ENCODE peak calls at places on chromosome 2, in nine cellular contexts. L is astrocyte; K is CD8-positive, alpha-beta memory T cell; N is endodermal cell; E is A549; D is left lung; W is WERI-Rb-1; S is CD4-positive, CD25-positive, alpha-beta regulatory T cell; J is esophagus squamous epithelium. U is an unnamed sample.

GRCh38 chr2:231683292-231683898 is 24.9 kb upstream of the PTMA start:
- DNase-seq in D (no peak), N (no peak), L (no peak), W (peak), J (no peak), S (no peak), E (no peak), K (no peak), U (peak)

GRCh38 chr2:136297974-136298373 is 180.0 kb upstream of the CXCR4 start:
- DNase-seq in D (no peak), E (no peak), N (no peak), W (no peak), K (no peak), J (no peak), L (no peak), S (no peak), U (no peak)

GRCh38 chr2:177282101-177282573 is 17.6 kb upstream of the NFE2L2 start:
- DNase-seq in S (no peak), W (no peak), L (no peak), E (no peak), K (no peak), D (no peak), N (peak), J (no peak), U (no peak)

GRCh38 chr2:62305421-62306176 is 109.7 kb downstream of the B3GNT2 start:
- DNase-seq in E (no peak), L (no peak), W (no peak), J (no peak), S (peak), D (no peak), N (peak), K (peak), U (no peak)

GRCh38 chr2:170715932-170716777 is 1.0 kb downstream of the SP5 start:
- DNase-seq in D (peak), N (peak), K (no peak), L (no peak), J (no peak), W (no peak), E (no peak), S (no peak), U (no peak)

GRCh38 chr2:10977636-10978035 is 65.9 kb downstream of the KCNF1 start:
- DNase-seq in S (no peak), K (no peak), D (peak), E (no peak), N (no peak), W (peak), L (no peak), J (no peak), U (no peak)

GRCh38 chr2:22930781-22931180 is 454.2 kb upstream of the KLHL29 start:
- DNase-seq in S (no peak), K (no peak), E (no peak), J (no peak), W (no peak), N (no peak), L (no peak), D (peak), U (no peak)

GRCh38 chr2:42905341-42906114 is 113.1 kb upstream of the HAAO start:
- DNase-seq in E (no peak), K (no peak), W (peak), J (no peak), S (no peak), N (peak), L (no peak), D (no peak), U (no peak)

GRCh38 chr2:144467479-144468210 is 52.3 kb downstream of the ZEB2 start:
- DNase-seq in K (no peak), J (no peak), D (no peak), E (no peak), N (no peak), L (no peak), S (no peak), W (no peak), U (no peak)

GRCh38 chr2:170350929-170351826 is 173.2 kb downstream of the MYO3B start:
- DNase-seq in S (no peak), J (no peak), D (no peak), N (no peak), K (no peak), E (no peak), L (no peak), W (no peak), U (no peak)

GRCh38 chr2:235909371-235909770 is 258.8 kb downstream of the GBX2 start:
- DNase-seq in E (no peak), S (no peak), J (no peak), W (no peak), K (no peak), D (no peak), N (no peak), L (no peak), U (no peak)

GRCh38 chr2:16371751-16372150 is 293.9 kb downstream of the CYRIA start:
- DNase-seq in L (no peak), J (no peak), W (no peak), D (no peak), N (no peak), S (no peak), K (no peak), E (no peak), U (no peak)

GRCh38 chr2:215764441-215765048 is 248.8 kb downstream of the MREG start:
- DNase-seq in W (no peak), L (peak), J (no peak), K (no peak), D (no peak), N (no peak), S (no peak), E (no peak), U (no peak)

GRCh38 chr2:130744287-130745117 is 10.8 kb upstream of the AMER3 start:
- DNase-seq in W (peak), S (no peak), E (no peak), N (peak), J (no peak), K (no peak), D (peak), L (no peak), U (no peak)

GRCh38 chr2:238859636-238860347 is 11.9 kb downstream of the TWIST2 start:
- DNase-seq in J (no peak), W (no peak), S (no peak), E (no peak), N (peak), L (no peak), K (no peak), D (no peak), U (no peak)

GRCh38 chr2:126668254-126668653 is 12.3 kb downstream of the GYPC start:
- DNase-seq in S (no peak), K (no peak), E (no peak), J (no peak), L (no peak), D (no peak), N (no peak), W (no peak), U (no peak)

GRCh38 chr2:111054791-111055627 is 65.7 kb upstream of the BCL2L11 start:
- DNase-seq in D (no peak), K (no peak), E (no peak), L (peak), W (no peak), J (no peak), N (no peak), S (no peak), U (no peak)

GRCh38 chr2:231786177-231786916 is at the start of gene COPS7B:
- DNase-seq in E (peak), N (peak), L (peak), D (peak), K (peak), J (peak), W (peak), S (peak), U (peak)

GRCh38 chr2:226754821-226755536 is 44.6 kb downstream of the IRS1 start:
- DNase-seq in N (no peak), L (no peak), K (no peak), W (no peak), D (no peak), S (no peak), J (no peak), E (no peak), U (no peak)

DNA sequence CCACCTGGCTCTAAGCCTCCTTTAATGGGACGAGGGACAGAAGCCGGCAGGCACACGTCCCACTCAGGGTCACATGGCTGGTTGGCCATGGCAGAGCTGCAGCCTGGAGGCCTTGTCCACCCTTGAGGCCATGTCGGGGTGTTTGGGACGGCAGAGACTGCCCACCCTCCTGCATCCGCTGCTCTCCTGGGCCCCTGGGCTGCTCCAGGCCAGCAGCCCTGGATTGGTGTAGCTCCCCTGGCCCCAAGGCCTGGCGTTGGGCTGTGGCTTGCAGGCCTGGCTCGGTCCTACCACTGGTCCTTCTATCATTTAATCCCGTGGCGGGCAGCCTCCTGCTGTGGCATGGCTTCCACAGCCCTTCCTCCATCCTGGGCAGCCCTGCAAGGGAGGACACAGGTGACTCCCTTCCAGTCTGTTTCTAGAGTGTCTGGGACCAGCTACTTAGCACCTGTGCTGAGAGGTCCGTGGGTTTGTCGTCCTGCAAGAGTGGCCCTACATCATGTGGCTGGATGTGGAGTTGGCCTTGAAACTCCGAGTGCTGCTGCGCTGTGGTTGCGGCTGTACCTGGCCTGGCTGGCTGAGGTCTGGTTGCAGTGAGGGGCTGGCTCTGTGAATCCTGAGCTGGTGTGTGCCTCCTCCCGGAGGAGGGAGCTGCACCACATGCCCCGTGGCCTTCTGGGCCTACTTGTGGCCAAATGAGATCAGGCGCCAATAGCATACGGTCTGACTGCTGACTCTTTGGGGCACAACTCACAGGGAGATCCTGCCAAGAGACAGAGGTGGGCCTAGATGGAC is 67.3 kb downstream of the SH3RF3 start:
- DNase-seq in W (no peak), S (no peak), N (no peak), K (no peak), L (no peak), D (no peak), J (no peak), E (no peak), U (no peak)
- H3K27ac ChIP-seq in W (no peak), S (no peak), N (no peak), K (no peak), L (no peak), D (no peak), J (no peak), E (no peak), U (no peak)

GRCh38 chr2:46171441-46171953 is 125.7 kb upstream of the EPAS1 start:
- DNase-seq in D (no peak), E (peak), N (peak), S (no peak), J (no peak), W (no peak), L (peak), K (no peak), U (no peak)
- H3K27ac ChIP-seq in D (peak), E (peak), N (no peak), S (no peak), J (peak), W (no peak), L (peak), K (no peak), U (no peak)

DNA sequence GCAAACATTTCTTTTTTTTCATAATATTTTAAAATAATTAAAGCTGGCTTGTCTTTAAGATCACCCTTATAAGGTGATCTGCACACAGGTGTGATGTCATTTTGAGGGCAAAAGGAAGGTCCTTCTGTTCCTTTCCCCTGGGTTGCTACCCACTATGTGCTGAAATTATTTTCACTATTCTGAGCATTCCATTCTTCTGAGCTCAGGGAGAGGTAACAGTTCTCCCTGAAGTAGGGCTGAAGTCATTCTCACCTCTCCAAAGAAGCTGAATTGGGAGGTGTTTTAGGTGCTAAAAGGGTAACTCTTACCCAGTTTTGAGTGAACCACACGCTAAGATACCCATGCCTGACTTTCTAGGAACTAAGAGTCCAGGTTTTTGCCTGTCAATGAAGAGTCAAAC is 247.6 kb downstream of the SLC4A3 start:
- DNase-seq in S (no peak), D (no peak), J (no peak), K (no peak), L (no peak), W (no peak), E (no peak), N (no peak), U (no peak)
- H3K27ac ChIP-seq in S (no peak), D (no peak), J (no peak), K (no peak), L (no peak), W (no peak), E (no peak), N (no peak), U (no peak)

GRCh38 chr2:230505162-230505561 is 89.2 kb downstream of the SP100 start:
- DNase-seq in J (no peak), K (no peak), E (no peak), N (no peak), L (no peak), W (no peak), S (no peak), D (no peak), U (no peak)
- H3K27ac ChIP-seq in J (no peak), K (no peak), E (no peak), N (no peak), L (no peak), W (no peak), S (no peak), D (no peak), U (no peak)

GRCh38 chr2:25098056-25098455 is 56.2 kb downstream of the EFR3B start:
- DNase-seq in K (no peak), N (no peak), E (no peak), W (no peak), S (no peak), J (no peak), L (no peak), D (no peak), U (peak)
- H3K27ac ChIP-seq in K (no peak), N (peak), E (no peak), W (no peak), S (no peak), J (peak), L (no peak), D (no peak), U (peak)

GRCh38 chr2:152062130-152063091 is 36.4 kb downstream of the CACNB4 start:
- DNase-seq in N (no peak), W (no peak), S (no peak), J (no peak), L (peak), E (peak), K (no peak), D (no peak), U (no peak)
- H3K27ac ChIP-seq in N (no peak), W (no peak), S (no peak), J (peak), L (peak), E (peak), K (no peak), D (peak), U (no peak)

U was measured in caudate nucleus.